ENCODE peak calls at places on chromosomes 12 and 14, in five cellular contexts. O is SK-N-SH; J is activated CD4-positive, alpha-beta T cell treated with anti-CD3 and anti-CD28 coated beads for 1 hour; L is SW480; D is mesothelial cell of epicardium. Q is an unnamed sample.

GRCh38 chr12:89162704-89163261 is 189.5 kb downstream of the DUSP6 start:
- DNase-seq in O (no peak), J (no peak), L (peak; percentile 3), D (no peak), Q (no peak)

GRCh38 chr12:46722737-46723136 is 103.1 kb downstream of the SLC38A4 start:
- DNase-seq in O (no peak), J (no peak), L (no peak), D (no peak), Q (no peak)

GRCh38 chr14:68404652-68405183 is 388.1 kb downstream of the ZFP36L1 start:
- DNase-seq in O (no peak), J (no peak), L (no peak), D (no peak), Q (no peak)

GRCh38 chr14:100900837-100901390 is 2.6 kb downstream of the RTL1 start:
- DNase-seq in O (peak; percentile 81), J (no peak), L (peak; percentile 55), D (no peak), Q (no peak)

GRCh38 chr12:120944645-120945217 is 33.6 kb upstream of the HNF1A start:
- DNase-seq in O (peak; percentile 71), J (peak; percentile 43), L (peak; percentile 44), D (no peak), Q (no peak)

GRCh38 chr12:130253866-130254265 is 83.8 kb upstream of the PIWIL1 start:
- DNase-seq in O (no peak), J (no peak), L (no peak), D (no peak), Q (no peak)

GRCh38 chr14:94748667-94749347 is 21.1 kb downstream of the GSC start:
- DNase-seq in O (peak; percentile 53), J (no peak), L (peak; percentile 70), D (no peak), Q (no peak)

GRCh38 chr12:6829532-6830220 is 1.5 kb downstream of the P3H3 start:
- DNase-seq in O (peak; percentile 76), J (no peak), L (no peak), D (no peak), Q (no peak)

GRCh38 chr12:29026419-29026818 is 122.7 kb upstream of the FAR2 start:
- DNase-seq in O (no peak), J (no peak), L (peak; percentile 93), D (no peak), Q (no peak)

GRCh38 chr12:82517027-82517426 is 158.7 kb downstream of the METTL25 start:
- DNase-seq in O (peak; percentile 1), J (no peak), L (peak; percentile 12), D (no peak), Q (no peak)

GRCh38 chr12:49763006-49763591 is 21.7 kb downstream of the TMBIM6 start:
- DNase-seq in O (peak; percentile 72), J (peak; percentile 61), L (peak; percentile 33), D (peak; percentile 30), Q (peak; percentile 51)

GRCh38 chr12:91685917-91686316 is 459.7 kb downstream of the BTG1 start:
- DNase-seq in O (no peak), J (no peak), L (peak; percentile 66), D (no peak), Q (no peak)

GRCh38 chr12:75526655-75527511 is 15.5 kb upstream of the KRR1 start:
- DNase-seq in O (peak; percentile 51), J (no peak), L (peak; percentile 79), D (no peak), Q (peak; percentile 17)

GRCh38 chr14:29085546-29085945 is 319.0 kb downstream of the FOXG1 start:
- DNase-seq in O (peak; percentile 0), J (no peak), L (no peak), D (no peak), Q (no peak)

GRCh38 chr12:49092086-49092815 is 2.4 kb downstream of the DHH start:
- DNase-seq in O (peak; percentile 77), J (peak; percentile 37), L (peak; percentile 77), D (no peak), Q (peak; percentile 75)

GRCh38 chr14:55835985-55836384 is 256.0 kb downstream of the KTN1 start:
- DNase-seq in O (no peak), J (no peak), L (no peak), D (no peak), Q (no peak)

GRCh38 chr12:7588703-7589329 is 76.9 kb downstream of the APOBEC1 start:
- DNase-seq in O (peak; percentile 27), J (no peak), L (peak; percentile 80), D (no peak), Q (no peak)

GRCh38 chr12:1773937-1774655 is 46.3 kb upstream of the LRTM2 start:
- DNase-seq in O (no peak), J (no peak), L (no peak), D (no peak), Q (no peak)

GRCh38 chr12:28824849-28825248 is 324.2 kb upstream of the FAR2 start:
- DNase-seq in O (no peak), J (no peak), L (no peak), D (no peak), Q (no peak)